ENCODE peak calls at places on chromosomes 7 and 10, in nine cellular contexts. E, V, M, R, X, B, D, C and Y are unnamed samples.
A peak's percentile ranks its signal among the peaks of the same experiment; 100 is the strongest.

GRCh38 chr7:157195868-157196267 is 57.1 kb downstream of the UBE3C start:
- DNase-seq in M (no peak), X (no peak), C (no peak), V (no peak), B (no peak), E (no peak), D (no peak), R (no peak), Y (no peak)

GRCh38 chr7:138889982-138890381 is 91.2 kb downstream of the KIAA1549 start:
- DNase-seq in X (no peak), E (no peak), R (no peak), B (no peak), M (no peak), D (no peak), C (no peak), V (no peak), Y (no peak)

GRCh38 chr10:121042342-121042741 is 191.2 kb downstream of the WDR11 start:
- DNase-seq in D (no peak), B (no peak), M (no peak), V (no peak), E (no peak), R (no peak), C (no peak), X (no peak), Y (no peak)

GRCh38 chr7:155208681-155209477 is 88.8 kb upstream of the INSIG1 start:
- DNase-seq in D (no peak), V (no peak), C (no peak), M (no peak), X (no peak), B (no peak), R (no peak), E (peak; percentile 64), Y (no peak)

GRCh38 chr10:29446327-29446726 is 157.5 kb downstream of the LYZL1 start:
- DNase-seq in C (no peak), R (no peak), E (no peak), B (no peak), V (no peak), D (no peak), M (no peak), X (no peak), Y (no peak)

GRCh38 chr10:60290558-60290957 is 99.1 kb downstream of the ANK3 start:
- DNase-seq in V (no peak), C (no peak), B (no peak), D (no peak), X (no peak), M (no peak), R (no peak), E (no peak), Y (no peak)

GRCh38 chr7:76358053-76358477 is 726 bp downstream of the YWHAG start:
- DNase-seq in X (peak; percentile 32), B (no peak), V (peak; percentile 58), M (no peak), R (peak; percentile 33), D (peak; percentile 32), E (peak; percentile 38), C (peak; percentile 82), Y (peak; percentile 49)

GRCh38 chr10:128095023-128095752 is 31.0 kb downstream of the MKI67 start:
- DNase-seq in R (no peak), C (no peak), B (no peak), M (no peak), E (no peak), V (no peak), D (no peak), X (no peak), Y (no peak)

GRCh38 chr7:121755286-121755685 is 117.7 kb upstream of the PTPRZ1 start:
- DNase-seq in D (no peak), C (no peak), M (no peak), R (no peak), X (peak; percentile 27), V (no peak), B (no peak), E (no peak), Y (peak; percentile 12)

GRCh38 chr7:129496653-129497052 is 5.7 kb upstream of the SMKR1 start:
- DNase-seq in X (no peak), V (no peak), E (no peak), M (no peak), D (no peak), C (no peak), B (no peak), R (no peak), Y (no peak)

GRCh38 chr10:25059990-25060389 is 43.6 kb downstream of the THNSL1 start:
- DNase-seq in V (peak; percentile 77), X (peak; percentile 96), R (no peak), D (no peak), C (peak; percentile 69), B (peak; percentile 25), E (peak; percentile 74), M (no peak), Y (peak; percentile 31)

GRCh38 chr10:62380002-62380401 is 5.8 kb downstream of the ZNF365 start:
- DNase-seq in R (no peak), X (peak; percentile 94), C (no peak), D (no peak), M (no peak), E (peak; percentile 79), B (no peak), V (no peak), Y (no peak)

GRCh38 chr10:76311752-76312699 is 880.6 kb downstream of the LRMDA start:
- DNase-seq in V (no peak), M (no peak), X (peak; percentile 49), C (no peak), B (no peak), D (no peak), E (peak; percentile 54), R (no peak), Y (peak; percentile 71)

GRCh38 chr7:156604311-156604710 is 36.3 kb upstream of the RNF32 start:
- DNase-seq in V (no peak), M (no peak), X (peak; percentile 16), B (no peak), E (no peak), D (no peak), R (no peak), C (no peak), Y (peak; percentile 43)

GRCh38 chr10:15370741-15371701 is at the start of gene FAM171A1:
- DNase-seq in B (no peak), D (peak; percentile 55), E (peak; percentile 40), X (peak; percentile 72), C (peak; percentile 89), V (peak; percentile 59), R (peak; percentile 26), M (peak; percentile 70), Y (peak; percentile 91)

GRCh38 chr7:29255199-29255838 is 60.7 kb downstream of the CHN2 start:
- DNase-seq in C (no peak), R (no peak), M (no peak), V (no peak), D (no peak), X (no peak), E (no peak), B (no peak), Y (no peak)

GRCh38 chr10:69703766-69704191 is 73.7 kb downstream of the FAM241B start:
- DNase-seq in E (peak; percentile 98), D (no peak), V (no peak), X (peak; percentile 91), M (no peak), C (no peak), B (no peak), R (no peak), Y (no peak)

GRCh38 chr10:104279550-104280259 is 10.7 kb downstream of the GSTO2 start:
- DNase-seq in R (no peak), B (no peak), C (no peak), D (no peak), E (no peak), V (no peak), X (no peak), M (no peak), Y (no peak)

GRCh38 chr7:5170251-5170650 is 19.8 kb upstream of the WIPI2 start:
- DNase-seq in C (no peak), M (no peak), E (no peak), X (no peak), B (no peak), R (no peak), D (no peak), V (no peak), Y (no peak)

GRCh38 chr10:6615971-6616370 is 35.9 kb upstream of the PRKCQ start:
- DNase-seq in R (no peak), B (no peak), X (no peak), D (no peak), C (no peak), V (no peak), E (no peak), M (no peak), Y (no peak)

GRCh38 chr10:98170249-98171117 is 36.0 kb downstream of the R3HCC1L start:
- DNase-seq in X (peak; percentile 69), D (no peak), E (peak; percentile 47), B (no peak), R (no peak), C (peak; percentile 53), V (peak; percentile 32), M (no peak), Y (peak; percentile 71)

GRCh38 chr7:149494738-149495368 is 2.8 kb downstream of the ZNF746 start:
- DNase-seq in X (no peak), B (no peak), M (no peak), E (peak; percentile 21), C (no peak), D (no peak), V (no peak), R (no peak), Y (no peak)

GRCh38 chr10:4283841-4284610 is 499.0 kb upstream of the KLF6 start:
- DNase-seq in X (no peak), V (peak; percentile 36), E (peak; percentile 91), B (no peak), C (no peak), M (no peak), R (no peak), D (no peak), Y (no peak)

GRCh38 chr7:30468041-30468440 is 10.5 kb downstream of the NOD1 start:
- DNase-seq in V (no peak), X (no peak), D (no peak), B (no peak), E (no peak), R (no peak), C (no peak), M (no peak), Y (no peak)

GRCh38 chr10:60141916-60142559 is 235.7 kb upstream of the CCDC6 start:
- DNase-seq in R (no peak), X (no peak), C (no peak), D (no peak), V (no peak), M (no peak), B (no peak), E (no peak), Y (peak; percentile 30)